ENCODE peak calls at places on chromosome 17, in seven cellular contexts. P is neural progenitor cell; R is CD8-positive, alpha-beta memory T cell; O is CD8-positive, alpha-beta T cell; L is psoas muscle; H is transverse colon; F is A549. S is an unnamed sample.
A peak's percentile ranks its signal among the peaks of the same experiment; 100 is the strongest.

GRCh38 chr17:80414803-80415625 is at the start of gene ENDOV:
- DNase-seq in P (peak; percentile 97), R (peak; percentile 93), O (peak; percentile 87), L (peak; percentile 98), H (peak; percentile 95), F (peak; percentile 97), S (peak; percentile 63)

GRCh38 chr17:50428831-50429424 is 2.9 kb downstream of the ACSF2 start:
- DNase-seq in P (no peak), R (no peak), O (no peak), L (no peak), H (peak; percentile 43), F (no peak), S (no peak)

GRCh38 chr17:31739300-31739699 is 119.7 kb downstream of the COPRS start:
- DNase-seq in P (no peak), R (no peak), O (no peak), L (no peak), H (no peak), F (no peak), S (no peak)

GRCh38 chr17:64133546-64134215 is 3.7 kb upstream of the ERN1 start:
- DNase-seq in P (peak; percentile 81), R (peak; percentile 54), O (no peak), L (no peak), H (no peak), F (peak; percentile 82), S (no peak)

GRCh38 chr17:28042657-28042720 is at the start of gene NLK:
- DNase-seq in P (no peak), R (no peak), O (no peak), L (no peak), H (no peak), F (no peak), S (no peak)

GRCh38 chr17:45155029-45155428 is 6.6 kb upstream of the HEXIM2 start:
- DNase-seq in P (no peak), R (no peak), O (no peak), L (no peak), H (no peak), F (no peak), S (no peak)

GRCh38 chr17:40158438-40158837 is 18.1 kb downstream of the CASC3 start:
- DNase-seq in P (no peak), R (no peak), O (no peak), L (no peak), H (no peak), F (no peak), S (no peak)

GRCh38 chr17:61155590-61156181 is 244.0 kb upstream of the TBX2 start:
- DNase-seq in P (no peak), R (no peak), O (no peak), L (no peak), H (no peak), F (peak; percentile 28), S (no peak)

GRCh38 chr17:62767997-62768396 is 40.1 kb downstream of the MARCHF10 start:
- DNase-seq in P (no peak), R (no peak), O (no peak), L (no peak), H (no peak), F (no peak), S (no peak)

GRCh38 chr17:9499041-9499440 is 76.6 kb downstream of the STX8 start:
- DNase-seq in P (no peak), R (no peak), O (no peak), L (no peak), H (no peak), F (no peak), S (no peak)

GRCh38 chr17:82547981-82548380 is 28.4 kb downstream of the FOXK2 start:
- DNase-seq in P (no peak), R (no peak), O (no peak), L (no peak), H (no peak), F (no peak), S (no peak)

GRCh38 chr17:44144966-44145739 is 3.4 kb downstream of the HROB start:
- DNase-seq in P (no peak), R (no peak), O (no peak), L (no peak), H (no peak), F (no peak), S (no peak)

GRCh38 chr17:28792877-28793666 is 49.3 kb downstream of the TRAF4 start:
- DNase-seq in P (no peak), R (no peak), O (no peak), L (no peak), H (no peak), F (peak; percentile 27), S (no peak)

GRCh38 chr17:62937636-62938035 is 28.4 kb upstream of the TANC2 start:
- DNase-seq in P (no peak), R (no peak), O (no peak), L (no peak), H (no peak), F (no peak), S (no peak)

GRCh38 chr17:81518113-81518784 is 5.7 kb upstream of the ACTG1 start:
- DNase-seq in P (peak; percentile 67), R (no peak), O (no peak), L (no peak), H (peak; percentile 33), F (no peak), S (no peak)

GRCh38 chr17:55496094-55496881 is 15.0 kb downstream of the SMIM36 start:
- DNase-seq in P (no peak), R (no peak), O (no peak), L (no peak), H (peak; percentile 21), F (peak; percentile 93), S (no peak)

GRCh38 chr17:32449963-32450362 is 5.7 kb downstream of the PSMD11 start:
- DNase-seq in P (no peak), R (no peak), O (no peak), L (no peak), H (no peak), F (no peak), S (no peak)

GRCh38 chr17:50689956-50690886 is 17.5 kb downstream of the ANKRD40 start:
- DNase-seq in P (peak; percentile 96), R (no peak), O (no peak), L (no peak), H (no peak), F (peak; percentile 69), S (no peak)

GRCh38 chr17:79897243-79898063 is 58.2 kb upstream of the CBX4 start:
- DNase-seq in P (no peak), R (no peak), O (no peak), L (no peak), H (no peak), F (no peak), S (no peak)

GRCh38 chr17:55238931-55239297 is 25.8 kb upstream of the HLF start:
- DNase-seq in P (peak; percentile 42), R (no peak), O (no peak), L (no peak), H (no peak), F (no peak), S (no peak)

GRCh38 chr17:17823433-17824118 is 13.2 kb downstream of the SREBF1 start:
- DNase-seq in P (peak; percentile 99), R (peak; percentile 82), O (peak; percentile 63), L (peak; percentile 95), H (peak; percentile 89), F (peak; percentile 90), S (no peak)

GRCh38 chr17:19508327-19508867 is 25.3 kb upstream of the SLC47A1 start:
- DNase-seq in P (peak; percentile 53), R (no peak), O (peak; percentile 29), L (peak; percentile 70), H (peak; percentile 52), F (no peak), S (peak; percentile 22)

GRCh38 chr17:44311562-44312181 is 3.3 kb downstream of the RUNDC3A start:
- DNase-seq in P (no peak), R (no peak), O (no peak), L (no peak), H (no peak), F (no peak), S (no peak)

GRCh38 chr17:80781851-80782277 is 209.8 kb upstream of the CHMP6 start:
- DNase-seq in P (no peak), R (no peak), O (no peak), L (peak; percentile 71), H (no peak), F (no peak), S (no peak)

GRCh38 chr17:44204453-44204882 is 4.8 kb upstream of the ATXN7L3 start:
- DNase-seq in P (no peak), R (no peak), O (no peak), L (no peak), H (no peak), F (no peak), S (no peak)

GRCh38 chr17:8468109-8468508 is 32.4 kb downstream of the NDEL1 start:
- DNase-seq in P (no peak), R (no peak), O (no peak), L (peak; percentile 79), H (no peak), F (no peak), S (no peak)
- H3K4me3 ChIP-seq in P (no peak overlapping the region), R (no peak overlapping the region), O (no peak overlapping the region), L (no peak overlapping the region), H (no peak overlapping the region), F (no peak overlapping the region), S (no peak overlapping the region)

DNA sequence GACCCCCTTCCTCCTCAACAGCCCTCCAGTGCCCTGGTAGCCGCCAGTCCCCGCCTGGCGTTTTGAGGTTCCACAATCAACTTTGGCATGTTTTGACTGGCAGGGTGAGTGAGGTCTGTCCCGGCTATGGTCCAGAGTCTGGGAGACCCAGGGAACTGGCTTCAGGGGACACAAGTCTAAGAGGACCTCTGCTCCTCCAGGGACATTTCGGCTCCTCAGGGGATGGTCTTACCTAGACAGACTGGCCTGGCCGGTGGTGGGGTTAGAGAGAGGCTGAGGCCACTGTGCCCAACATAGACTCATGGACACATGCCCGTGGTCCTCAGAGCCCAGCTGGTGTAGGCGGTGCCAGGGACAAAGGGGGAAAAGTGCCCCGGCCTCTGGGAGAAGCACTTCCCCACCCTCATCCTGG is 2.2 kb downstream of the TMC8 start:
- DNase-seq in P (no peak), R (no peak), O (no peak), L (no peak), H (no peak), F (no peak), S (no peak)
- H3K4me1 ChIP-seq in P (peaks cover 10% of the 10 kb centered on the region), R (peaks cover 70% of the 10 kb centered on the region), O (peaks cover 62% of the 10 kb centered on the region), L (peaks cover 8% of the 10 kb centered on the region), H (peaks cover 29% of the 10 kb centered on the region), F (peaks cover 7% of the 10 kb centered on the region), S (peaks cover 9% of the 10 kb centered on the region)

GRCh38 chr17:8192070-8192815 is 2.3 kb upstream of the BORCS6 start:
- DNase-seq in P (peak; percentile 93), R (peak; percentile 45), O (no peak), L (peak; percentile 85), H (peak; percentile 85), F (peak; percentile 97), S (peak; percentile 93)
- H3K27ac ChIP-seq in P (peak overlapping the region; percentile 68), R (peak overlapping the region; percentile 59), O (no peak overlapping the region), L (peak overlapping the region; percentile 83), H (peak overlapping the region; percentile 96), F (peak overlapping the region; percentile 68), S (no peak overlapping the region)

GRCh38 chr17:13337171-13337570 is 264.6 kb downstream of the HS3ST3A1 start:
- DNase-seq in P (no peak), R (no peak), O (no peak), L (no peak), H (no peak), F (no peak), S (no peak)
- H3K4me3 ChIP-seq in P (no peak overlapping the region), R (no peak overlapping the region), O (no peak overlapping the region), L (no peak overlapping the region), H (no peak overlapping the region), F (no peak overlapping the region), S (no peak overlapping the region)